ENCODE peak calls at places on chromosome 2, in nine cellular contexts. R, Q, Z, S, D, N, M, K and F are unnamed samples.

GRCh38 chr2:219706823-219707281 is 79.4 kb downstream of the SLC4A3 start:
- DNase-seq in S (no peak), D (no peak), N (no peak), K (no peak), Q (peak; percentile 56), M (no peak), R (no peak), Z (no peak), F (no peak)

GRCh38 chr2:138670734-138671133 is 109.5 kb downstream of the NXPH2 start:
- DNase-seq in K (no peak), Q (no peak), D (no peak), M (no peak), Z (no peak), S (no peak), N (no peak), R (no peak), F (no peak)

GRCh38 chr2:145752091-145752806 is 1232.3 kb upstream of the ZEB2 start:
- DNase-seq in M (peak; percentile 67), S (peak; percentile 14), Q (peak; percentile 70), N (peak; percentile 31), Z (no peak), D (no peak), K (no peak), R (peak; percentile 4), F (peak; percentile 22)

GRCh38 chr2:162480067-162480466 is 136.1 kb downstream of the GCA start:
- DNase-seq in S (no peak), R (no peak), K (no peak), N (no peak), D (no peak), Q (no peak), Z (no peak), M (no peak), F (no peak)

GRCh38 chr2:187826023-187826422 is 271.8 kb upstream of the TFPI start:
- DNase-seq in N (no peak), Q (no peak), R (no peak), Z (no peak), S (no peak), D (no peak), K (no peak), M (peak; percentile 9), F (no peak)

GRCh38 chr2:85695121-85695520 is 963 bp downstream of the GNLY start:
- DNase-seq in N (no peak), R (no peak), D (no peak), M (no peak), K (no peak), Q (no peak), Z (no peak), S (no peak), F (no peak)

GRCh38 chr2:143686585-143687164 is 557.5 kb downstream of the ARHGAP15 start:
- DNase-seq in N (peak; percentile 11), K (no peak), R (no peak), Q (peak; percentile 16), S (no peak), Z (no peak), D (peak; percentile 4), M (no peak), F (peak; percentile 15)

GRCh38 chr2:174777334-174777733 is 13.1 kb upstream of the CHRNA1 start:
- DNase-seq in Z (no peak), R (no peak), S (no peak), D (no peak), K (no peak), Q (no peak), M (no peak), N (no peak), F (no peak)

GRCh38 chr2:219350938-219351280 is 18.4 kb upstream of the RESP18 start:
- DNase-seq in M (no peak), D (no peak), R (peak; percentile 20), Q (no peak), S (no peak), K (no peak), Z (no peak), N (no peak), F (no peak)

GRCh38 chr2:159904565-159905281 is 106.7 kb upstream of the CD302 start:
- DNase-seq in S (peak; percentile 20), K (peak; percentile 70), Z (no peak), Q (no peak), N (peak; percentile 91), R (peak; percentile 61), D (no peak), M (peak; percentile 84), F (peak; percentile 91)

GRCh38 chr2:33599943-33600192 is 769 bp upstream of the FAM98A start:
- DNase-seq in K (no peak), Z (no peak), Q (no peak), S (no peak), R (no peak), D (no peak), M (no peak), N (no peak), F (no peak)

GRCh38 chr2:33602216-33602830 is 3.2 kb upstream of the FAM98A start:
- DNase-seq in Q (peak; percentile 29), S (no peak), Z (no peak), M (no peak), K (no peak), D (no peak), R (no peak), N (no peak), F (no peak)

GRCh38 chr2:33598472-33599174 is 476 bp downstream of the FAM98A start:
- DNase-seq in S (no peak), D (no peak), M (peak; percentile 50), N (peak; percentile 60), K (no peak), Q (peak; percentile 43), R (peak; percentile 52), Z (no peak), F (peak; percentile 56)

GRCh38 chr2:33597026-33597425 is 2.1 kb downstream of the FAM98A start:
- DNase-seq in K (no peak), M (no peak), S (no peak), N (no peak), Z (no peak), D (no peak), R (no peak), Q (no peak), F (no peak)

GRCh38 chr2:33599175-33599942 is at the start of gene FAM98A:
- DNase-seq in Z (peak; percentile 95), M (peak; percentile 100), Q (peak; percentile 99), S (peak; percentile 98), K (peak; percentile 99), N (peak; percentile 93), R (peak; percentile 99), D (peak; percentile 95), F (peak; percentile 93)
- TF ChIP-seq CTCF in Z (no peak), M (no peak), Q (peak; percentile 23), S (peak; percentile 27), K (peak; percentile 18), N (no peak), R (no peak), D (peak; percentile 21), F (peak; percentile 0)

DNA sequence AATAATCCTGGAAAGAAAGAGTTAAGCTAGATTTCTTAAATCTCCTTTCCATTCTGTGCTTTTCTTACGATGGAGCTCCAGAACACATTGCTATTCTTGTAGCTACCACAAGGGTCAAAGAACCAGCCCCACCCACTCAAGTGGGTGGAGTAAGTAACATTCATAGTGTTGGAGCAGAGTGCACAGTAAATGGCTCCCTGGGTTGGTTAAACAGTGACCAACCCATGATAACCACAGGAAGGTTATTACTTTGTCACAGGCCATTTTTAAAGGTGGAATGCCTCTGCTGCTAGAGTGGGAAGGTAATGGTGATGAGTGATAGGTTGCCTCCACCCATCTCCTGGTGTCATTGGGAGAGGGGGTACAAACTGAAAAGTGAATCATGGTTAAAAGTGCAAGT is 13.9 kb downstream of the ARPC2 start:
- DNase-seq in R (no peak), Z (no peak), D (peak; percentile 69), N (peak; percentile 18), M (no peak), Q (peak; percentile 64), S (no peak), K (no peak), F (no peak)
- TF ChIP-seq CTCF in R (no peak), Z (no peak), D (peak; percentile 51), N (no peak), M (no peak), Q (peak; percentile 51), S (no peak), K (peak; percentile 57), F (peak; percentile 8)

GRCh38 chr2:11738589-11739436 is 7.6 kb upstream of the LPIN1 start:
- DNase-seq in M (peak; percentile 77), S (no peak), K (no peak), Q (peak; percentile 58), R (peak; percentile 55), Z (peak; percentile 74), N (no peak), D (no peak), F (no peak)
- TF ChIP-seq CTCF in M (no peak), S (peak; percentile 43), K (peak; percentile 68), Q (peak; percentile 80), R (peak; percentile 52), Z (no peak), N (no peak), D (peak; percentile 65), F (peak; percentile 65)

GRCh38 chr2:177692828-177693269 is 300.3 kb downstream of the AGPS start:
- DNase-seq in Z (no peak), Q (no peak), S (no peak), K (no peak), M (no peak), R (no peak), N (no peak), D (peak; percentile 60), F (no peak)
- TF ChIP-seq CTCF in Z (no peak), Q (peak; percentile 9), S (no peak), K (no peak), M (no peak), R (no peak), N (no peak), D (peak; percentile 44), F (no peak)

DNA sequence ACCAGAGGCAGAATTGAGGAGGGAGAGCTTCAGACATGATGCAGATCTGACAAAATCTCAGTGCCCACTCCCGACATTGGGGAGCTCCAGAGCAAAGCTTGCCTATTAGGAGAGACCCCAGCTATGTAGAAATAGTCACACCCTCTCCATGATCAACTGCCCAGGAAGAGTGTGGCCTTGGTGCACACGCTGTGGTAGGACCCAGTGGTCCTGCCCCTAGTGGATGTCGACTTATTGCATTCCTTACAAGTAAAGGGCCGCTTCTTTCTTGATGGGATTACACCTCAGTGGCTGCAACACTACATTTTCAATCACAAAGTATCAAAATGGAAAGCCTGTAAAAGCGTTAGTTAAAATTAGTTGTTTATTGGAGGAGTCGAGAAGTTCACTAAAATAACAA is 64.2 kb downstream of the VRK2 start:
- DNase-seq in R (no peak), N (no peak), D (no peak), M (no peak), K (no peak), Z (no peak), S (no peak), Q (no peak), F (no peak)
- TF ChIP-seq CTCF in R (no peak), N (no peak), D (no peak), M (no peak), K (no peak), Z (no peak), S (no peak), Q (peak; percentile 19), F (no peak)

DNA sequence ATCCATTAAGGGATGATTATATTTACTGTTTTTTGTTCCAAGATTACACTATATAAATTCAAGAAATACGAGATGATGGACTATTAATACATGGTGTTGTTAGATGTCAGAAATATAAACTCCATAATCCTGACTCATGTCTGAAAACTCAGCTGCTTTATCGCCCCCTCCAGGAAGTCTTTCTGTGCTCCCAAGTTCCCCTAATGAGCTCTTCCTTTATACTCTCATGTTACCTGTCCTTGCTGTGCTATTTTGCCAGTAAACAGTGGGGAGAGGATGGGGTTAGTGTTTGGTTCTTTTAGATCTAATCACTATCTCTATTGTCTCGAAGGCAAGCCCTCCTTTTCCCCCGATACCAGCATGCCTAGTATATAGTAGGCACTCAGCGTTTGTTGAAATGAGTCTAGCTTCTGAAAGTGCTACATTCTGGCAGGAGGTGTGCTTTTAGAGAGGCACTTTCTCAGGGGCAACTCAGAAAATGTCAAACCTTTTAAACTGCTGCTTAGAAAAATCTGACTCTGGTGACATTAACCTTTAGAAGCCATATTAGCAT is 21.4 kb upstream of the BARD1 start:
- DNase-seq in S (no peak), R (no peak), Z (no peak), K (no peak), D (no peak), N (no peak), M (no peak), Q (peak; percentile 27), F (no peak)
- TF ChIP-seq CTCF in S (no peak), R (no peak), Z (no peak), K (peak; percentile 34), D (peak; percentile 25), N (peak; percentile 8), M (no peak), Q (peak; percentile 66), F (peak; percentile 32)